ENCODE peak calls at places on chromosome 4, in five cellular contexts. A, S, W, C and M are unnamed samples.

GRCh38 chr4:41057456-41057855 is 156.9 kb downstream of the APBB2 start:
- DNase-seq in C (no peak), W (no peak), S (no peak), A (no peak), M (no peak)

GRCh38 chr4:84965558-84966381 is 720 bp downstream of the WDFY3 start:
- DNase-seq in A (peak), W (no peak), S (no peak), C (peak), M (no peak)

GRCh38 chr4:178745203-178745602 is 1303.0 kb upstream of the AGA start:
- DNase-seq in S (no peak), C (no peak), A (no peak), W (no peak), M (no peak)

GRCh38 chr4:165288226-165288625 is 39.2 kb upstream of the MSMO1 start:
- DNase-seq in S (no peak), A (no peak), C (no peak), W (no peak), M (no peak)

GRCh38 chr4:55925235-55925634 is 23.5 kb upstream of the CEP135 start:
- DNase-seq in W (no peak), A (no peak), C (no peak), S (no peak), M (no peak)

GRCh38 chr4:173748353-173748752 is 218.3 kb upstream of the HAND2 start:
- DNase-seq in A (no peak), S (no peak), C (no peak), W (no peak), M (no peak)

GRCh38 chr4:117324851-117325491 is 239.6 kb upstream of the TRAM1L1 start:
- DNase-seq in A (no peak), S (no peak), C (peak), W (no peak), M (no peak)

GRCh38 chr4:19807505-19807904 is 444.2 kb upstream of the SLIT2 start:
- DNase-seq in A (no peak), W (no peak), S (peak), C (peak), M (no peak)

GRCh38 chr4:139988863-139989765 is 164.9 kb downstream of the MAML3 start:
- DNase-seq in W (no peak), A (no peak), S (peak), C (peak), M (no peak)

GRCh38 chr4:26410385-26411293 is 79.6 kb downstream of the CCKAR start:
- DNase-seq in C (peak), S (peak), A (no peak), W (no peak), M (no peak)

GRCh38 chr4:169079942-169080827 is 70.1 kb upstream of the CBR4 start:
- DNase-seq in W (no peak), C (peak), A (peak), S (peak), M (no peak)

GRCh38 chr4:74598611-74599325 is 153.8 kb downstream of the AREG start:
- DNase-seq in W (no peak), C (no peak), S (no peak), A (no peak), M (no peak)

GRCh38 chr4:146577111-146577510 is 55.4 kb upstream of the SLC10A7 start:
- DNase-seq in W (no peak), S (no peak), C (no peak), A (no peak), M (no peak)

GRCh38 chr4:165756831-165757230 is 116.2 kb upstream of the TLL1 start:
- DNase-seq in W (no peak), A (no peak), C (no peak), S (no peak), M (no peak)

GRCh38 chr4:141464366-141464765 is 172.0 kb upstream of the IL15 start:
- DNase-seq in A (no peak), W (no peak), C (no peak), S (no peak), M (no peak)

GRCh38 chr4:138609943-138610350 is 367.8 kb upstream of the SLC7A11 start:
- DNase-seq in C (peak), S (peak), W (no peak), A (no peak), M (no peak)

GRCh38 chr4:27270435-27270834 is 409.8 kb downstream of the STIM2 start:
- DNase-seq in C (no peak), A (no peak), S (no peak), W (no peak), M (no peak)

GRCh38 chr4:102438873-102439614 is 62.1 kb upstream of the NFKB1 start:
- DNase-seq in W (no peak), A (no peak), C (no peak), S (peak), M (no peak)

GRCh38 chr4:95129708-95130343 is 372.1 kb downstream of the BMPR1B start:
- DNase-seq in C (peak), S (peak), W (no peak), A (no peak), M (no peak)

GRCh38 chr4:155679343-155679742 is 12.7 kb downstream of the GUCY1A1 start:
- DNase-seq in A (no peak), C (no peak), W (no peak), S (peak), M (no peak)

GRCh38 chr4:4216668-4217067 is 10.1 kb downstream of the OTOP1 start:
- DNase-seq in A (no peak), S (no peak), C (peak), W (no peak), M (no peak)

GRCh38 chr4:104897297-104897645 is 249.4 kb upstream of the TET2 start:
- DNase-seq in S (no peak), A (no peak), C (no peak), W (no peak), M (no peak)

GRCh38 chr4:4663028-4663427 is 121.2 kb upstream of the STX18 start:
- DNase-seq in S (no peak), A (no peak), W (no peak), C (no peak), M (no peak)

GRCh38 chr4:83389037-83389755 is 54.5 kb upstream of the HPSE start:
- DNase-seq in W (no peak), C (no peak), A (no peak), S (no peak), M (no peak)

GRCh38 chr4:111806331-111806730 is 338.9 kb upstream of the FAM241A start:
- DNase-seq in C (peak), A (no peak), W (no peak), S (no peak), M (no peak)

GRCh38 chr4:94934864-94935263 is 177.1 kb downstream of the BMPR1B start:
- DNase-seq in S (no peak), A (no peak), W (no peak), C (no peak), M (no peak)

GRCh38 chr4:173270312-173271027 is 63.7 kb downstream of the HMGB2 start:
- DNase-seq in A (no peak), W (no peak), S (no peak), C (no peak), M (no peak)

GRCh38 chr4:112327950-112328349 is 30.8 kb downstream of the ALPK1 start:
- DNase-seq in A (no peak), S (peak), C (peak), W (no peak), M (no peak)

GRCh38 chr4:53855886-53856260 is 208.5 kb downstream of the CHIC2 start:
- DNase-seq in A (no peak), C (no peak), W (no peak), S (no peak), M (no peak)

GRCh38 chr4:185840953-185841352 is 29.0 kb upstream of the SORBS2 start:
- DNase-seq in W (no peak), C (no peak), S (no peak), A (no peak), M (no peak)

GRCh38 chr4:164613761-164614277 is 140.1 kb upstream of the SMIM31 start:
- DNase-seq in A (no peak), S (no peak), C (no peak), W (no peak), M (no peak)

GRCh38 chr4:141680060-141680459 is 43.7 kb downstream of the IL15 start:
- DNase-seq in C (no peak), W (no peak), S (no peak), A (no peak), M (no peak)